ENCODE peak calls at places on chromosomes 3 and 15, in seven cellular contexts. U, F, E, P, R, A and Q are unnamed samples.

GRCh38 chr3:168847293-168847883 is 751.7 kb upstream of the GOLIM4 start:
- DNase-seq in U (no peak), F (no peak), E (no peak), P (peak), R (peak), A (peak), Q (no peak)

GRCh38 chr15:96687388-96688107 is 357.0 kb downstream of the NR2F2 start:
- DNase-seq in U (no peak), F (no peak), E (no peak), P (no peak), R (no peak), A (no peak), Q (no peak)

GRCh38 chr3:141345951-141346817 is 22.1 kb upstream of the ZBTB38 start:
- DNase-seq in U (no peak), F (no peak), E (no peak), P (peak), R (peak), A (no peak), Q (no peak)

GRCh38 chr3:17742837-17743659 is 617 bp upstream of the TBC1D5 start:
- DNase-seq in U (no peak), F (peak), E (no peak), P (no peak), R (peak), A (peak), Q (peak)

GRCh38 chr15:41042851-41043250 is 73.2 kb downstream of the INO80 start:
- DNase-seq in U (no peak), F (no peak), E (no peak), P (no peak), R (no peak), A (no peak), Q (no peak)

GRCh38 chr3:57179580-57180410 is 14.6 kb upstream of the IL17RD start:
- DNase-seq in U (no peak), F (no peak), E (no peak), P (peak), R (peak), A (no peak), Q (no peak)

GRCh38 chr15:66558271-66558670 is 7.5 kb downstream of the LCTL start:
- DNase-seq in U (no peak), F (no peak), E (no peak), P (no peak), R (no peak), A (no peak), Q (no peak)

GRCh38 chr15:69652906-69653305 is 200.3 kb downstream of the RPLP1 start:
- DNase-seq in U (no peak), F (no peak), E (no peak), P (no peak), R (no peak), A (no peak), Q (no peak)

GRCh38 chr3:196639517-196640500 is at the start of gene NRROS:
- DNase-seq in U (no peak), F (no peak), E (peak), P (peak), R (peak), A (peak), Q (no peak)

GRCh38 chr3:159604151-159604581 is 384.5 kb upstream of the IL12A start:
- DNase-seq in U (no peak), F (no peak), E (no peak), P (peak), R (no peak), A (peak), Q (no peak)

GRCh38 chr3:79139395-79140060 is 628.3 kb downstream of the ROBO1 start:
- DNase-seq in U (no peak), F (no peak), E (no peak), P (peak), R (peak), A (no peak), Q (no peak)

GRCh38 chr15:83892498-83892897 is 238.6 kb downstream of the ADAMTSL3 start:
- DNase-seq in U (no peak), F (no peak), E (no peak), P (no peak), R (no peak), A (no peak), Q (no peak)

GRCh38 chr3:174430986-174431385 is 428.1 kb upstream of the NAALADL2 start:
- DNase-seq in U (no peak), F (no peak), E (no peak), P (no peak), R (no peak), A (no peak), Q (no peak)

GRCh38 chr3:185733980-185734724 is 90.7 kb downstream of the IGF2BP2 start:
- DNase-seq in U (no peak), F (peak), E (no peak), P (peak), R (peak), A (peak), Q (peak)

GRCh38 chr3:94413721-94414106 is 350.9 kb downstream of the NSUN3 start:
- DNase-seq in U (no peak), F (no peak), E (no peak), P (peak), R (no peak), A (peak), Q (no peak)

GRCh38 chr15:45458746-45459403 is 63.7 kb downstream of the SLC30A4 start:
- DNase-seq in U (no peak), F (no peak), E (no peak), P (peak), R (peak), A (peak), Q (peak)

GRCh38 chr15:51866751-51867150 is 37.3 kb downstream of the TMOD3 start:
- DNase-seq in U (no peak), F (no peak), E (no peak), P (no peak), R (no peak), A (no peak), Q (no peak)